ENCODE peak calls at places on chromosomes 5 and 9, in ten cellular contexts. One of them, this sample, is unnamed.

GRCh38 chr5:148268556-148268955 is at the start of gene SPINK13:
- DNase-seq in NCI-H524: no peak
- DNase-seq in fibroblast of gingiva: peak; percentile 60
- DNase-seq in psoas muscle: no peak
- DNase-seq in SW480: peak; percentile 30
- DNase-seq in GM19239: no peak
- DNase-seq in amniotic stem cell: no peak
- DNase-seq in stromal cell of bone marrow: peak; percentile 65
- DNase-seq in immature natural killer cell: no peak
- DNase-seq in ACHN: peak; percentile 84
- DNase-seq in this sample: peak; percentile 2

GRCh38 chr9:71819115-71819739 is 50.9 kb upstream of the CEMIP2 start:
- DNase-seq in SW480: peak; percentile 26
- DNase-seq in amniotic stem cell: peak; percentile 18
- DNase-seq in fibroblast of gingiva: peak; percentile 12
- DNase-seq in stromal cell of bone marrow: peak; percentile 24
- DNase-seq in ACHN: peak; percentile 41
- DNase-seq in GM19239: no peak
- DNase-seq in psoas muscle: no peak
- DNase-seq in NCI-H524: no peak
- DNase-seq in immature natural killer cell: peak; percentile 41
- DNase-seq in this sample: peak; percentile 67

GRCh38 chr5:158010831-158011230 is 151.9 kb upstream of the CLINT1 start:
- DNase-seq in psoas muscle: no peak
- DNase-seq in SW480: no peak
- DNase-seq in NCI-H524: no peak
- DNase-seq in amniotic stem cell: no peak
- DNase-seq in fibroblast of gingiva: no peak
- DNase-seq in ACHN: no peak
- DNase-seq in GM19239: no peak
- DNase-seq in immature natural killer cell: no peak
- DNase-seq in stromal cell of bone marrow: no peak
- DNase-seq in this sample: no peak

GRCh38 chr9:125444166-125444565 is 182.5 kb downstream of the GAPVD1 start:
- DNase-seq in amniotic stem cell: no peak
- DNase-seq in immature natural killer cell: no peak
- DNase-seq in NCI-H524: no peak
- DNase-seq in fibroblast of gingiva: no peak
- DNase-seq in psoas muscle: no peak
- DNase-seq in GM19239: no peak
- DNase-seq in ACHN: no peak
- DNase-seq in SW480: no peak
- DNase-seq in stromal cell of bone marrow: no peak
- DNase-seq in this sample: no peak

GRCh38 chr5:89967806-89968444 is 441.6 kb downstream of the CETN3 start:
- DNase-seq in GM19239: no peak
- DNase-seq in NCI-H524: no peak
- DNase-seq in amniotic stem cell: no peak
- DNase-seq in stromal cell of bone marrow: no peak
- DNase-seq in psoas muscle: no peak
- DNase-seq in fibroblast of gingiva: no peak
- DNase-seq in ACHN: no peak
- DNase-seq in immature natural killer cell: no peak
- DNase-seq in SW480: no peak
- DNase-seq in this sample: peak; percentile 51

GRCh38 chr5:10354048-10354872 is 765 bp downstream of the MARCHF6 start:
- DNase-seq in stromal cell of bone marrow: no peak
- DNase-seq in immature natural killer cell: peak; percentile 51
- DNase-seq in amniotic stem cell: no peak
- DNase-seq in SW480: peak; percentile 75
- DNase-seq in NCI-H524: peak; percentile 83
- DNase-seq in GM19239: no peak
- DNase-seq in psoas muscle: no peak
- DNase-seq in fibroblast of gingiva: peak; percentile 35
- DNase-seq in ACHN: peak; percentile 43
- DNase-seq in this sample: no peak

GRCh38 chr5:79107020-79107796 is 4.4 kb upstream of the BHMT start:
- DNase-seq in immature natural killer cell: no peak
- DNase-seq in fibroblast of gingiva: no peak
- DNase-seq in NCI-H524: no peak
- DNase-seq in SW480: no peak
- DNase-seq in psoas muscle: no peak
- DNase-seq in stromal cell of bone marrow: peak; percentile 52
- DNase-seq in GM19239: no peak
- DNase-seq in amniotic stem cell: no peak
- DNase-seq in ACHN: no peak
- DNase-seq in this sample: peak; percentile 62

GRCh38 chr5:11524188-11524587 is 380.1 kb downstream of the CTNND2 start:
- DNase-seq in ACHN: no peak
- DNase-seq in NCI-H524: no peak
- DNase-seq in SW480: no peak
- DNase-seq in amniotic stem cell: no peak
- DNase-seq in fibroblast of gingiva: no peak
- DNase-seq in stromal cell of bone marrow: no peak
- DNase-seq in GM19239: no peak
- DNase-seq in psoas muscle: no peak
- DNase-seq in immature natural killer cell: no peak
- DNase-seq in this sample: no peak

GRCh38 chr5:72108200-72109050 is 1.1 kb downstream of the MAP1B start:
- DNase-seq in psoas muscle: peak; percentile 87
- DNase-seq in NCI-H524: peak; percentile 54
- DNase-seq in fibroblast of gingiva: peak; percentile 70
- DNase-seq in amniotic stem cell: no peak
- DNase-seq in ACHN: peak; percentile 68
- DNase-seq in SW480: peak; percentile 68
- DNase-seq in stromal cell of bone marrow: peak; percentile 54
- DNase-seq in immature natural killer cell: no peak
- DNase-seq in GM19239: peak; percentile 34
- DNase-seq in this sample: peak; percentile 62

GRCh38 chr9:14198544-14199510 is 115.1 kb downstream of the NFIB start:
- DNase-seq in fibroblast of gingiva: peak; percentile 74
- DNase-seq in stromal cell of bone marrow: no peak
- DNase-seq in psoas muscle: peak; percentile 86
- DNase-seq in NCI-H524: no peak
- DNase-seq in SW480: no peak
- DNase-seq in ACHN: no peak
- DNase-seq in amniotic stem cell: no peak
- DNase-seq in immature natural killer cell: no peak
- DNase-seq in GM19239: no peak
- DNase-seq in this sample: no peak